ENCODE peak calls at places on chromosomes 13 and 19, in ten cellular contexts. S, L, C, M, Z, R, V, E, G and K are unnamed samples.

GRCh38 chr13:113474179-113474578 is 16.3 kb downstream of the DCUN1D2 start:
- DNase-seq in C (no peak), S (no peak), E (no peak), M (peak), Z (peak), V (no peak), L (no peak), G (peak), R (peak), K (no peak)

GRCh38 chr13:99378985-99379734 is 72.0 kb upstream of the GPR183 start:
- DNase-seq in V (no peak), M (no peak), Z (no peak), S (peak), L (no peak), C (no peak), G (no peak), R (peak), E (no peak), K (no peak)

GRCh38 chr13:29543230-29544215 is 52.0 kb downstream of the SLC7A1 start:
- DNase-seq in V (peak), C (no peak), Z (peak), R (peak), L (peak), G (no peak), E (no peak), M (peak), S (no peak), K (no peak)

GRCh38 chr13:20405691-20406090 is 120.0 kb downstream of the CRYL1 start:
- DNase-seq in V (no peak), Z (no peak), S (peak), G (no peak), E (no peak), L (no peak), M (no peak), C (peak), R (no peak), K (peak)

GRCh38 chr13:109746364-109746763 is 40.0 kb downstream of the IRS2 start:
- DNase-seq in L (no peak), E (no peak), S (no peak), C (no peak), G (no peak), Z (no peak), R (no peak), V (no peak), M (no peak), K (no peak)

GRCh38 chr13:76455960-76456359 is 430.2 kb downstream of the KCTD12 start:
- DNase-seq in M (peak), S (no peak), L (no peak), E (peak), Z (peak), G (peak), V (no peak), R (peak), C (peak), K (no peak)

GRCh38 chr19:45577111-45577905 is 7.3 kb downstream of the OPA3 start:
- DNase-seq in L (no peak), C (peak), S (peak), G (peak), Z (peak), R (peak), M (peak), V (peak), E (no peak), K (no peak)

GRCh38 chr13:70457474-70457873 is 349.2 kb upstream of the KLHL1 start:
- DNase-seq in G (no peak), C (peak), V (no peak), E (no peak), R (no peak), S (no peak), Z (no peak), M (peak), L (no peak), K (no peak)

GRCh38 chr19:45927565-45928261 is 13.1 kb upstream of the NANOS2 start:
- DNase-seq in V (peak), Z (peak), S (peak), G (peak), E (peak), M (peak), R (peak), C (peak), L (peak), K (peak)

GRCh38 chr19:532578-533484 is 1.3 kb downstream of the CDC34 start:
- DNase-seq in G (peak), Z (peak), S (peak), V (peak), E (peak), M (peak), R (peak), C (peak), L (peak), K (no peak)

GRCh38 chr13:113404723-113405471 is 41.0 kb upstream of the GRTP1 start:
- DNase-seq in E (no peak), S (peak), Z (no peak), G (no peak), L (no peak), C (no peak), V (no peak), M (no peak), R (no peak), K (no peak)

GRCh38 chr13:21673592-21674270 is 2.9 kb downstream of the FGF9 start:
- DNase-seq in R (peak), C (no peak), E (no peak), G (peak), V (peak), Z (peak), S (peak), L (peak), M (no peak), K (peak)

GRCh38 chr19:44960906-44961734 is 5.9 kb downstream of the CLPTM1 start:
- DNase-seq in Z (no peak), R (no peak), M (no peak), E (no peak), L (no peak), V (peak), S (no peak), G (no peak), C (no peak), K (no peak)

GRCh38 chr13:81406022-81406421 is 1065.1 kb upstream of the SPRY2 start:
- DNase-seq in V (no peak), S (no peak), Z (no peak), C (no peak), R (no peak), E (no peak), G (no peak), L (no peak), M (no peak), K (no peak)